ENCODE peak calls at places on chromosomes 13 and 19, in five cellular contexts. A is heart left ventricle, B is tibial nerve, L is K562, P is upper lobe of right lung. I is an unnamed sample. For H3K36me3, the result is how much of the 10 kb centered on the place peaks cover.

GRCh38 chr19:55014714-55015113 is 23.4 kb downstream of the GP6 start:
- DNase-seq in P (no peak), B (no peak), A (peak), L (peak), I (no peak)

GRCh38 chr19:51097166-51097736 is 11.0 kb downstream of the CTU1 start:
- DNase-seq in B (no peak), P (peak), L (peak), A (peak), I (no peak)

GRCh38 chr19:409006-409514 is at the start of gene C2CD4C:
- DNase-seq in B (no peak), A (no peak), L (peak), P (peak), I (no peak)

GRCh38 chr13:66074018-66074615 is 1156.0 kb downstream of the PCDH9 start:
- DNase-seq in L (no peak), A (no peak), P (no peak), B (no peak), I (no peak)

GRCh38 chr13:69008503-69008902 is 1099.1 kb upstream of the ATXN8OS start:
- DNase-seq in P (no peak), A (no peak), L (no peak), B (no peak), I (no peak)

GRCh38 chr13:27969866-27970229 is 733 bp upstream of the CDX2 start:
- DNase-seq in A (no peak), B (no peak), L (no peak), P (no peak), I (no peak)

GRCh38 chr13:82900453-82900852 is 981.8 kb downstream of the SLITRK1 start:
- DNase-seq in B (no peak), P (no peak), A (no peak), L (no peak), I (no peak)

GRCh38 chr13:59865398-59865797 is 298.3 kb downstream of the DIAPH3 start:
- DNase-seq in B (no peak), A (no peak), L (no peak), P (no peak), I (no peak)

GRCh38 chr13:33679658-33680012 is 138.3 kb upstream of the RFC3 start:
- DNase-seq in L (no peak), B (no peak), A (no peak), P (no peak), I (no peak)

GRCh38 chr13:33678084-33678483 is 139.9 kb upstream of the RFC3 start:
- DNase-seq in B (no peak), P (no peak), A (no peak), L (peak), I (no peak)

GRCh38 chr13:33676700-33677048 is 141.3 kb upstream of the RFC3 start:
- DNase-seq in L (no peak), B (peak), P (no peak), A (peak), I (no peak)

GRCh38 chr13:33677215-33677614 is 140.7 kb upstream of the RFC3 start:
- DNase-seq in P (no peak), A (no peak), B (no peak), L (no peak), I (no peak)

GRCh38 chr13:33678906-33679657 is 138.9 kb upstream of the RFC3 start:
- DNase-seq in L (peak), P (peak), B (peak), A (peak), I (no peak)
- H3K4me3 ChIP-seq in L (no peak), P (peak), B (peak), A (no peak), I (no peak)

DNA sequence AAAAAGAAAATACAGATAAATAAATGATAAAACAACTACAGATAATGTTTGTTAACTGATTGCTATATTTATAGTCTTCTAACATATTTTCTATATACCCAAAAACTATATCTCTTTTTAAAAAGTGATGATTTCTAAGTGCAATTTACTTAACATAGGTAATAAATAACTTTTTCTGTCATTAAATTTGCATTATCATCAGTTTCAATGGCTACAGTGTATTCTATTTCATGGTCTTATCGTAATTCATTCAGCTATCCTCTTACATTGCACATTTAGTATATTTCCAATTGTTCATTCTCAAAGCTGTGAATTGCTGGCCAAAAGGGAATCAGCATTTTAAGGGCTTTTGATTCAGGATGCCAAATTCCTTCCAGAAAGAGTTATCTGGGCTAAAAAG is 3.6 kb downstream of the ZNF180 start:
- DNase-seq in P (no peak), L (no peak), B (no peak), A (no peak), I (no peak)
- H3K36me3 ChIP-seq in P (under half), L (half or more), B (half or more), A (under half), I (half or more)

DNA sequence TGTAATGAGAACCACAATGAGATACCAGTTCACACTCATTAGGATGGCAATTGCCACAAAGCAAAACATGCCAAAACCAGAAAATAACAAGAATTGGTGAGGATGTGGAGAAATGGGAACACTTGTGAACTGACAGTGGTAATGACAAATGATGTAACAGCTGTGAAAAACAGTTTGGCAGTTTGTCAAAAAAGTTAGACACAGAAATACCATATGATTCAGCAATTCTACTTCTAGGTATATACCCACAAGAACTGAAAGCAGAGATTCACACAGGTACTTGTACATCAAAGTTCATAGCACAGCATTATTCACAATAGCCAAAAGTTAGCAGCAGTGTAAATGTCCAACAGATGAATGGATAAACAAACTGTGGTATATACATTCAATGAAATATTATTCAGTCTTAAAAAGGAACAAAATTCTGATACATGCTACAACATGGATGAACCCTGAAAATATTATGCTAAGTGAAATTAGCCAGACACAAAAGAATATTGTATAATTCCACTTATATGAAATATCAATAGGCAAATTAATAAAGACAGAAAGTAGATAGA is 96.5 kb downstream of the UGGT2 start:
- DNase-seq in L (no peak), A (no peak), P (no peak), B (no peak), I (no peak)
- H3K4me3 ChIP-seq in L (no peak), A (no peak), P (no peak), B (no peak), I (no peak)

GRCh38 chr19:5666921-5667610 is 13.2 kb downstream of the MICOS13 start:
- DNase-seq in A (no peak), B (no peak), L (no peak), P (no peak), I (no peak)

GRCh38 chr19:5664515-5664914 is 15.8 kb downstream of the MICOS13 start:
- DNase-seq in A (no peak), B (no peak), L (no peak), P (no peak), I (no peak)

GRCh38 chr19:5665781-5666513 is 14.4 kb downstream of the MICOS13 start:
- DNase-seq in B (no peak), A (no peak), L (peak), P (no peak), I (no peak)

GRCh38 chr19:5661483-5661882 is 18.8 kb downstream of the MICOS13 start:
- DNase-seq in B (no peak), L (no peak), A (no peak), P (no peak), I (no peak)

GRCh38 chr19:5663904-5664303 is 16.4 kb downstream of the MICOS13 start:
- DNase-seq in A (no peak), B (no peak), L (no peak), P (no peak), I (no peak)
- H3K36me3 ChIP-seq in A (half or more), B (half or more), L (half or more), P (half or more), I (half or more)

GRCh38 chr19:49331616-49332055 is 3.6 kb upstream of the CD37 start:
- DNase-seq in P (peak), B (no peak), A (no peak), L (peak), I (no peak)

GRCh38 chr19:49335071-49335783 is at the start of gene CD37:
- DNase-seq in P (peak), A (no peak), B (no peak), L (peak), I (no peak)

GRCh38 chr19:49336482-49337266 is 1.5 kb downstream of the CD37 start:
- DNase-seq in B (no peak), P (peak), A (no peak), L (no peak), I (no peak)

GRCh38 chr19:49335784-49336481 is 727 bp downstream of the CD37 start:
- DNase-seq in L (no peak), P (peak), B (no peak), A (no peak), I (no peak)

GRCh38 chr19:49333426-49334288 is 1.5 kb upstream of the CD37 start:
- DNase-seq in P (peak), L (no peak), B (no peak), A (no peak), I (no peak)
- H3K4me3 ChIP-seq in P (no peak), L (no peak), B (no peak), A (no peak), I (no peak)

DNA sequence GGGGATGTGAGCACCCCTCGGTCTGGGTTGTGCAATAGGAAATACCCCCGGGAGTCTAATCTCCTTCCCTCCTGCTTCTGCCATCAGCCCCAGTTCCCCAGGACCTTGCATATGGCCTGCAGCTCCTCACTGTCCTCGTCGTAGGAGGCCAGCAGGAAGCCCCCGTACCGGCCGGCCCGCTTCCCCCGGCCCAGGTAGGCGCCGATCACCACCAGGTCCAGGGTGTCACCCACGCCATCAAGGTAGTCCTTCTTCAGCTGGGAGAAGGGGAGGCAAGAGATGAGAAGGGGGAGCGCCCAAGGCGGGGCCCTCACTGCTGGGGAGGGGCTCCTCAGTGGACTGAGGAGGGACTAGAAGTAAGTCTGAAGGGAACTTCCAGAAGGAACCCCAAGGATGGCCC is 10.4 kb upstream of the PLA2G4C start:
- DNase-seq in B (no peak), A (no peak), P (no peak), L (no peak), I (no peak)
- H3K36me3 ChIP-seq in B (half or more), A (under half), P (under half), L (half or more), I (under half)

GRCh38 chr13:114200673-114201005 is 21.6 kb downstream of the CFAP97D2 start:
- DNase-seq in L (no peak), B (no peak), A (no peak), P (no peak), I (no peak)
- H3K4me3 ChIP-seq in L (no peak), B (no peak), A (no peak), P (no peak), I (no peak)